ENCODE peak calls at places on chromosomes 12 and 14, in four cellular contexts. T is astrocyte of the cerebellum, E is heart left ventricle, R is tibial nerve. D is an unnamed sample.

GRCh38 chr14:65770681-65771080 is 358.2 kb downstream of the FUT8 start:
- DNase-seq in T (no peak), R (no peak), E (no peak), D (no peak)

GRCh38 chr12:109589691-109590245 is 16.2 kb downstream of the MVK start:
- DNase-seq in E (no peak), T (no peak), R (no peak), D (no peak)

GRCh38 chr12:42262271-42262670 is 24.2 kb upstream of the YAF2 start:
- DNase-seq in T (no peak), R (no peak), E (no peak), D (no peak)

GRCh38 chr14:20904393-20905029 is 13.3 kb downstream of the RNASE3 start:
- DNase-seq in T (no peak), E (no peak), R (no peak), D (no peak)

GRCh38 chr14:21039585-21040369 is 2.4 kb upstream of the RNASE7 start:
- DNase-seq in E (no peak), T (peak), R (no peak), D (no peak)

GRCh38 chr14:22838631-22839041 is 2.3 kb downstream of the MMP14 start:
- DNase-seq in T (no peak), R (no peak), E (peak), D (peak)

GRCh38 chr14:59060841-59061240 is 127.6 kb upstream of the DAAM1 start:
- DNase-seq in R (no peak), T (peak), E (no peak), D (no peak)

GRCh38 chr14:106809615-106810014 is 1283.2 kb downstream of the TMEM121 start:
- DNase-seq in E (no peak), R (no peak), T (no peak), D (no peak)

GRCh38 chr12:110039085-110039807 is 9.1 kb downstream of the C12orf76 start:
- DNase-seq in T (peak), R (no peak), E (no peak), D (peak)

GRCh38 chr14:32821989-32822653 is 116.6 kb upstream of the NPAS3 start:
- DNase-seq in T (no peak), E (no peak), R (no peak), D (no peak)

GRCh38 chr12:5910790-5911548 is 34.1 kb downstream of the ANO2 start:
- DNase-seq in T (no peak), R (no peak), E (no peak), D (no peak)

GRCh38 chr14:102039157-102039556 is 47.7 kb downstream of the HSP90AA1 start:
- DNase-seq in T (no peak), E (no peak), R (no peak), D (no peak)

GRCh38 chr12:21371050-21371449 is 1.7 kb upstream of the IAPP start:
- DNase-seq in T (no peak), E (no peak), R (no peak), D (no peak)

GRCh38 chr14:77183896-77184295 is 2.3 kb downstream of the TMEM63C start:
- DNase-seq in R (no peak), E (no peak), T (no peak), D (no peak)

GRCh38 chr12:5267603-5268423 is 164.1 kb upstream of the NTF3 start:
- DNase-seq in E (no peak), R (no peak), T (no peak), D (no peak)

GRCh38 chr14:35506461-35506860 is 27.5 kb upstream of the INSM2 start:
- DNase-seq in T (no peak), R (no peak), E (no peak), D (no peak)

GRCh38 chr12:77940566-77940965 is 109.9 kb downstream of the NAV3 start:
- DNase-seq in T (no peak), E (no peak), R (no peak), D (no peak)

GRCh38 chr14:67934087-67934486 is 114.5 kb downstream of the RAD51B start:
- DNase-seq in E (no peak), T (peak), R (no peak), D (no peak)

GRCh38 chr12:49733219-49734017 is 7.9 kb upstream of the TMBIM6 start:
- DNase-seq in T (no peak), R (no peak), E (no peak), D (no peak)

GRCh38 chr12:57272337-57273151 is 21.6 kb upstream of the STAC3 start:
- DNase-seq in T (no peak), R (no peak), E (no peak), D (peak)

GRCh38 chr12:57273516-57273915 is 22.5 kb upstream of the STAC3 start:
- DNase-seq in R (no peak), E (no peak), T (no peak), D (no peak)

GRCh38 chr12:57280234-57281062 is 29.5 kb upstream of the STAC3 start:
- DNase-seq in R (no peak), E (no peak), T (peak), D (peak)

GRCh38 chr12:57278465-57279453 is 27.8 kb upstream of the STAC3 start:
- DNase-seq in R (no peak), E (no peak), T (no peak), D (no peak)

DNA sequence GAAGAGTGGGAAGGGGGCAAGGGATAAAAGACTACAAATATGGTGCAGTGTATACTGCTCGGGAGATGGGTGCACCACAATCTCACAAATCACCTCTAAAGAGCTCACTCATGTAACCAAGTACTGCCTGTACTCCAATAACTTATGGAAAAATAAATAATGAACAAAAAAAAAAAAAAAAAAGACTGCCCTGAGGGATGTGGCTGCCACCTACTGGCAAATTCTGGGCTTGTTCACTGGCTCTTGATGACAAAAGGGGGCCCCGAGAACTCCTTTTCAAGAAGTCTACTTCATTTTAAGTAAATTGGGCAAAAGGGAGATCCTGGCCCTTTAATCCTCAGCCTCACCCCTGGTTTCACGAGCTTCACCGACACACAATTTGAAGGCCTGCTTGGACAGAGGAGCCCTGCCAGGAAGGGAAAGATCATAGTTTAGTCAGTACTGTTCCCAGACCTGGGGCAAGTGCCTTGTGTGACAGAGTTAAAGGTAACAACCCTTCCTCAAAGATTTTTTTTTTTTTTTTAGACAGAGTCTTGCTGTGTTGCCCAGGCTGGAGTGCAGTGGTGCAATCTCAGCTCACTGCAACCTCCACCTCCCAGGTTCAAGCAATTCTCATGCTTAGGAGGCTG is 26.1 kb upstream of the STAC3 start:
- DNase-seq in E (no peak), R (no peak), T (no peak), D (no peak)
- TF ChIP-seq CTCF in E (peak), R (peak), T (peak), D (peak)

GRCh38 chr12:120231316-120232011 is 30.6 kb upstream of the RPLP0 start:
- DNase-seq in R (no peak), E (peak), T (peak), D (peak)
- TF ChIP-seq CTCF in R (no peak), E (no peak), T (peak), D (peak)

DNA sequence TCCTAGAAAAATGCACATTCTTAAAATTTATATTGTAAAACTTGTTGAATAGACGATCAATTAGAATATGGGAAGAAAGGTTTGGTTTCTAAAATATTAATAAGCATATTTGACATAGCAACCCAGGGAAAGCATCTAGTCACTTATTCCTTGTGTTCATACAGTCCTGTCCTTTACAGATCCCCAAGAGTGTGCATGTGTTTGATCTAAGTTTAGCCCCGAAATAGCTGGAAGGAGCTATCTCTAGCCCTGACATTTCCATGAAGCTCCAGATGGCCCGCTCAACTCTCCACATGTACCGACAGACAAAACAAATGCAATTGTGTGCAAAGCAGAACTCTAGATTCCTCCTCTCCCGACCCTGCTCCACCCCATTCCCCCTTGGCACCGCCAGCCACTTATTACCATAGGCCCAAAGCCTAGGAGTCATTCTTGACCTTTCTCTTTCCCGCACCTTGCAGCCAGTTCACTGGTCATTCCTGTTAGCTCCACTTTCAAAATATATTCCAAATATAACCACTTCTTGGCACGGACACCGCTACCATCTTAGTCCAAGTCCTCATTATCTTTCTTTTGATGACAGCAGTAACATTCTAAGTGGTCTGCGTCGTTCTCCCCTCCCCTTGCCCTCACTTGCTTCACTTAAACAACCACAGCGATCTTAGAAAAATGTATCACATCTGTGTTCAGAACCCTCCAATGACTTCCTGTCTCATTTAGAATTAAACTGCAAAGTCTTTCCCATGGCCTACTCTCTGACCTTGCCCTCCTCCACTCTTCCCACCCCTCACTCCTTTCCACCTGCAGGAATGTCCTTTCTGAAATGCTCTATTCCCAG is 45.5 kb upstream of the GZMB start:
- DNase-seq in T (no peak), E (no peak), R (no peak), D (no peak)
- TF ChIP-seq CTCF in T (no peak), E (no peak), R (no peak), D (no peak)

DNA sequence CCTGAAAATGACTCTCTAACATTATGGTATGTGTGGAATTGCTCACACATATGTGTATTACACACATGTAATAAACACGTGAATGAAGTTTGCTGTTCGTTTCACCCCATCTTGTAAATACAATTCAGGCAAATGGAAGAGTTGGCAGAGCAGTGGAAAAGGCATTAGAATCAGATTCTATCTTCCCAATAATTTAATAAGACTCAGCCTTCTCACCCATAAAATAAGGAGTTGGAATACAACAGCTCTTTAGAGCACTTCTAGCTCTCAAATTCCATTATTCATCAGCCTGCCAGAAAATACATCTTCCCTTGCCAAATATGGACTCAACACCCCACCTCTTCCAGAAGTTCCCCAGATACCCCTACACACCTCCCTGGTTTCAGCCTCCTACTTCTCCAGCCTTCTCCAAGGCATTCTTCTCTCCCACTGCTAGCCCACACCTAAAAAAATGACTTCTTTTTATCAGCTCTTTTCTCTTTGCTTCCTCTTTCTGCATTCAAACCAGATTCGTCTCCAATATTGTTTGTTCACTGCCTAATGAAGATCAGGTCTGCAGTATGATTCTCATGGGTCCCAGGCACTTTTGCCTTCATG is 66.2 kb upstream of the DYRK2 start:
- DNase-seq in R (no peak), T (no peak), E (no peak), D (no peak)
- TF ChIP-seq CTCF in R (no peak), T (no peak), E (no peak), D (no peak)

GRCh38 chr12:25970916-25971674 is 12.6 kb downstream of the RASSF8 start:
- DNase-seq in E (no peak), T (no peak), R (no peak), D (no peak)
- TF ChIP-seq CTCF in E (peak), T (peak), R (peak), D (peak)

GRCh38 chr12:58920102-58920955 is at the start of gene LRIG3:
- DNase-seq in R (peak), T (peak), E (peak), D (no peak)
- TF ChIP-seq CTCF in R (no peak), T (no peak), E (peak), D (peak)

D was measured in BJ.